ENCODE peak calls at places on chromosomes 6 and 20, in four cellular contexts. R is IMR-90, M is mesendoderm, A is H1. K is an unnamed sample.
A peak's percentile ranks its signal among the peaks of the same experiment; 100 is the strongest.

GRCh38 chr20:25006431-25007167 is 14.0 kb upstream of the APMAP start:
- DNase-seq in A (no peak), M (no peak), R (no peak), K (no peak)

GRCh38 chr6:141347906-141348492 is 784.7 kb upstream of the GJE1 start:
- DNase-seq in R (no peak), A (no peak), M (no peak), K (no peak)

GRCh38 chr6:168150551-168151444 is 71.8 kb upstream of the FRMD1 start:
- DNase-seq in M (peak; percentile 27), A (peak; percentile 50), R (no peak), K (no peak)

GRCh38 chr20:34938466-34939163 is 17.0 kb downstream of the GSS start:
- DNase-seq in A (no peak), R (no peak), M (no peak), K (no peak)

GRCh38 chr20:33516882-33517281 is 27.0 kb downstream of the CBFA2T2 start:
- DNase-seq in M (peak; percentile 24), R (peak; percentile 11), A (no peak), K (peak; percentile 10)

GRCh38 chr6:45881705-45882435 is 133.8 kb downstream of the CLIC5 start:
- DNase-seq in R (no peak), A (no peak), M (no peak), K (peak; percentile 4)

GRCh38 chr6:7532232-7532631 is 9.2 kb upstream of the DSP start:
- DNase-seq in R (no peak), M (peak; percentile 35), A (no peak), K (no peak)

GRCh38 chr6:148446681-148447080 is 104.0 kb downstream of the SASH1 start:
- DNase-seq in A (no peak), R (no peak), M (no peak), K (peak; percentile 31)

GRCh38 chr6:112443666-112444065 is 96.5 kb downstream of the RFPL4B start:
- DNase-seq in M (no peak), A (no peak), R (peak; percentile 74), K (peak; percentile 15)

GRCh38 chr6:32969685-32970412 is 1.5 kb downstream of the BRD2 start:
- DNase-seq in A (no peak), R (peak; percentile 97), M (peak; percentile 97), K (peak; percentile 95)

GRCh38 chr20:14801591-14802325 is 464.3 kb upstream of the FLRT3 start:
- DNase-seq in R (no peak), A (no peak), M (no peak), K (no peak)

GRCh38 chr6:170311696-170312095 is 5.1 kb downstream of the FAM120B start:
- DNase-seq in R (peak; percentile 57), A (no peak), M (no peak), K (no peak)

GRCh38 chr6:170307080-170307545 is 555 bp downstream of the FAM120B start:
- DNase-seq in M (no peak), A (no peak), R (no peak), K (no peak)

GRCh38 chr6:170308761-170309160 is 2.2 kb downstream of the FAM120B start:
- DNase-seq in R (no peak), M (no peak), A (no peak), K (no peak)

GRCh38 chr6:170305772-170306323 is 710 bp upstream of the FAM120B start:
- DNase-seq in M (no peak), A (no peak), R (no peak), K (no peak)

DNA sequence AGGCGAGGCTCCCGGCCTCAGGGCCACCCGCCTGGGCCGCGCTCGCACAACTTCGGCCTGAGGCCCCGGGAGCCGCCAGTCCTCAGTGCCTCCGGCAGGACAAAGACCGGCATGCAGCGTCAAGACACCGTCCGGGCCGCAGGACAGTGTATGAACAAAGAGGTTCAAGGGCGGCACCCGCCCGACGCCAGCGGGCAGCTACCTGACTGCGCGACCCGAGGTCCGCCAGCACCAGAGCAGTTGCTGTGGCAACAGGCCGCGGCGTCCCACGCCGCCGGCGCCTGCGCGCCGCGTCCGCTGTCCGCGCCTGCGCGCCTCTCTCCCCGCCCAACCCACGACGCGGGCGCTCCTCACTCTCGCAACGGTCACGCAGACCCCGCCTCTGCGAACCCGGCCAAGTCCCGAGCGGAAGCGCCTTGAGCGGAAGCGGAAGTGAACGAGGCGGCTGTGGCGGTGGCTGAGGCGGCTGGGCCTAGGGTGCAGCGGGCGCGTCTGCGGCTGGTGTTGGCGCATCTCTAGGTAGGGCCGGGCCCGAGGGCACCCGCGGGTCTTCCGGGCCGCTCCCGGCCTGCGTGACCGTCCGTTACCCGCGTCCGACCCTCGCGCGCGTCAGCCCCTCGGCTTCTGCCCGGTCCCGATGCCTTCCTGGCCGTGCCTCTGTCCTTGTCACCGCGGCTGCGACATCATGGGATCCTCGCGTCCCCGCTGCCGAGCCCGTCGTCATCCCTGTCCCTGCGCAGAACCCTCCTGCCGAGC is at the start of gene FAM120B:
- DNase-seq in A (peak; percentile 82), R (peak; percentile 93), M (peak; percentile 94), K (peak; percentile 94)
- H2BK120ac ChIP-seq in A (peak within 1 kb of the TSS; percentile 56), R (peak within 1 kb of the TSS; percentile 21), M (no peak within 1 kb of the TSS), K (peak within 1 kb of the TSS; percentile 4)

GRCh38 chr6:125688138-125688537 is 61.3 kb upstream of the HEY2 start:
- DNase-seq in A (no peak), R (no peak), M (no peak), K (no peak)

GRCh38 chr6:125693480-125693879 is 56.0 kb upstream of the HEY2 start:
- DNase-seq in A (no peak), M (no peak), R (no peak), K (no peak)
- H3K4me1 ChIP-seq in A (no peaks in the 10 kb centered on the region), M (no peaks in the 10 kb centered on the region), R (no peaks in the 10 kb centered on the region), K (no peaks in the 10 kb centered on the region)

GRCh38 chr6:43284986-43285385 is 13.1 kb upstream of the SLC22A7 start:
- DNase-seq in M (no peak), A (no peak), R (no peak), K (no peak)
- H2BK120ac ChIP-seq in M (no peak overlapping the region), A (no peak overlapping the region), R (no peak overlapping the region), K (no peak overlapping the region)

GRCh38 chr20:4973330-4974097 is 27.8 kb downstream of the SLC23A2 start:
- DNase-seq in R (peak; percentile 90), M (no peak), A (no peak), K (peak; percentile 94)

GRCh38 chr20:4972506-4973251 is 28.6 kb downstream of the SLC23A2 start:
- DNase-seq in R (no peak), A (no peak), M (no peak), K (no peak)

GRCh38 chr20:4966826-4967751 is 34.2 kb downstream of the SLC23A2 start:
- DNase-seq in R (peak; percentile 67), M (no peak), A (no peak), K (peak; percentile 50)

GRCh38 chr20:4967752-4968477 is 33.4 kb downstream of the SLC23A2 start:
- DNase-seq in R (no peak), M (no peak), A (no peak), K (no peak)

GRCh38 chr20:4971064-4971463 is 30.2 kb downstream of the SLC23A2 start:
- DNase-seq in A (no peak), R (no peak), M (no peak), K (no peak)
- H3K4me1 ChIP-seq in A (no peaks in the 10 kb centered on the region), R (peaks cover 8% of the 10 kb centered on the region), M (no peaks in the 10 kb centered on the region), K (peaks cover 7% of the 10 kb centered on the region)

DNA sequence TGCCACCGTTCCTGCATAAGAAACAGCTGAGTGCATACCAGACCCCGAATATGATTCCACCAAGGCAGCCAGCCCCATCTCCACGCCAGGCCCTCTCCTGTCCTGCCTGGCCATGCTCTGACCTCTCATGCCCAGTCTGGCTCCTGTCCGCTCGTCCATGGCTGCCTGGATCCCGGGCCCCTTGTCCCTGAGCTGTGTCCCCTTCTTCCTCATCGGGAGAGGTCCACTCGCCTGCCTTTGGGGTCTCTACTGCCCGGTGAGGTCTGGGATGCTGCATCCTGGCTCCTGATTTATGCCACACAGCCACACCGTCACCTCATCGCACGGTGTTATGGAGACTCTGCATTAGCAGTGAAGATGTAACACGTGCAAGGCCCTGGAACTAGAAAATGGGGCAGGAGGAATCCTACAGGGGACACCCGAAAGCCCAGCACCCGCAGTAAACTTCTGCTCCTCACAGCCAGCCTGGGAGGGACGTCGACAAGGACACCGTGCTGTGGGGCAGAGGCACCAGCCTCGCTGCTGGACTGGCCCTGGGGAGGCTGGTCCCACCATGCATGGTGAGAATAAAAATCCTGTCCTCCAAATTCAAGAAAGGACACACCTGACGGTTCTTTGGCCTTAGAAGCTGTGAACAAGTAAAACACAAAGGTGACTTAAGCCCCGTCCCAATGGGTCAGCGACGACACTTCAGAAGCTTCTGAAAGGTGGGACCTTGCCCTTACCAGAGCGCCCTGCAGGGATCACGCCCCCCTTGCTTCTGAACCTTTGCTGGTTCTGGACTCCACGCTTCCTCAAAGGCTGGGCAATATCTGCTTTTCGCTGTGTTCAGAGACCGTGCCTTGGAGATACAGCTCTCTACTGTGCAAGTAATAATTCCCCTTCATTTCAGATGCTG is 103.0 kb downstream of the DLL1 start:
- DNase-seq in R (no peak), M (no peak), A (peak; percentile 20), K (no peak)
- H2BK120ac ChIP-seq in R (no peak overlapping the region), M (no peak overlapping the region), A (no peak overlapping the region), K (no peak overlapping the region)

GRCh38 chr20:49981218-49982071 is 1.3 kb upstream of the SNAI1 start:
- DNase-seq in R (no peak), A (no peak), M (no peak), K (no peak)

GRCh38 chr20:49982346-49983122 is at the start of gene SNAI1:
- DNase-seq in M (peak; percentile 92), A (peak; percentile 87), R (peak; percentile 86), K (peak; percentile 83)

GRCh38 chr20:49980140-49981008 is 2.4 kb upstream of the SNAI1 start:
- DNase-seq in R (no peak), A (no peak), M (no peak), K (no peak)

GRCh38 chr20:49983123-49983847 is 505 bp downstream of the SNAI1 start:
- DNase-seq in R (no peak), M (no peak), A (no peak), K (no peak)

DNA sequence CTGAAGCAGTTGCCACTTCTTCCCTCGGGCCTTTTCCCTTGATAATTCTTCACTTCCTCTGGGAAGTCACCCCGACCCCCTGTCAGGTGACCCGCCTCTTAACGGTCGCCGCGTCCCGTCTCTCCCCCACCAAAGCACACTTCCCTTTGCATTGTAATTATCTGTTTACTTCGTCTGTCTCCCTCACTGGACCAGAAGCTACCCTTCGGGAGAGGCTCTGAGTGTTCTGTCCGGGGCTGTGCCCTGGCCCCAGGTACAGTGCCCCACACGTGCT is 771 bp upstream of the SNAI1 start:
- DNase-seq in M (no peak), R (no peak), A (no peak), K (no peak)
- H3K4me1 ChIP-seq in M (peaks cover 11% of the 10 kb centered on the region), R (peaks cover 20% of the 10 kb centered on the region), A (peaks cover 21% of the 10 kb centered on the region), K (peaks cover 42% of the 10 kb centered on the region)

GRCh38 chr6:122116105-122116504 is 283.3 kb upstream of the HSF2 start:
- DNase-seq in M (no peak), A (no peak), R (no peak), K (no peak)
- H2BK120ac ChIP-seq in M (no peak overlapping the region), A (no peak overlapping the region), R (no peak overlapping the region), K (no peak overlapping the region)

GRCh38 chr6:11215773-11216172 is 16.7 kb downstream of the NEDD9 start:
- DNase-seq in M (no peak), A (no peak), R (no peak), K (no peak)

GRCh38 chr6:11213305-11214106 is 19.0 kb downstream of the NEDD9 start:
- DNase-seq in M (no peak), R (peak; percentile 61), A (no peak), K (no peak)

GRCh38 chr6:11212625-11213024 is 19.8 kb downstream of the NEDD9 start:
- DNase-seq in M (no peak), A (no peak), R (peak; percentile 90), K (peak; percentile 64)

GRCh38 chr6:11214911-11215310 is 17.6 kb downstream of the NEDD9 start:
- DNase-seq in R (no peak), A (no peak), M (no peak), K (no peak)

GRCh38 chr6:11214438-11214837 is 18.0 kb downstream of the NEDD9 start:
- DNase-seq in M (no peak), A (no peak), R (no peak), K (no peak)
- H3K4me1 ChIP-seq in M (peaks cover 10% of the 10 kb centered on the region), A (no peaks in the 10 kb centered on the region), R (peaks cover 17% of the 10 kb centered on the region), K (peaks cover 11% of the 10 kb centered on the region)

K was measured in mesenchymal stem cell.